ENCODE peak calls at places on chromosomes 7 and 10, in nine cellular contexts. One of them, this sample, is unnamed.

GRCh38 chr7:139875821-139876241 is 46.8 kb downstream of the TBXAS1 start:
- DNase-seq in A549: peak; percentile 14
- DNase-seq in HCT116: no peak
- DNase-seq in IMR-90: no peak
- DNase-seq in heart left ventricle: no peak
- DNase-seq in ovary: no peak
- DNase-seq in GM12878: peak; percentile 15
- DNase-seq in stomach: no peak
- DNase-seq in endothelial cell of umbilical vein: peak; percentile 18
- DNase-seq in this sample: no peak

GRCh38 chr7:117012284-117013174 is 59.2 kb downstream of the ST7 start:
- DNase-seq in stomach: no peak
- DNase-seq in HCT116: peak; percentile 16
- DNase-seq in heart left ventricle: no peak
- DNase-seq in GM12878: peak; percentile 46
- DNase-seq in IMR-90: peak; percentile 66
- DNase-seq in A549: peak; percentile 57
- DNase-seq in endothelial cell of umbilical vein: peak; percentile 54
- DNase-seq in ovary: no peak
- DNase-seq in this sample: no peak

GRCh38 chr10:25105262-25105661 is 69.5 kb upstream of the GPR158 start:
- DNase-seq in A549: no peak
- DNase-seq in stomach: no peak
- DNase-seq in heart left ventricle: no peak
- DNase-seq in IMR-90: no peak
- DNase-seq in endothelial cell of umbilical vein: no peak
- DNase-seq in GM12878: no peak
- DNase-seq in ovary: no peak
- DNase-seq in HCT116: no peak
- DNase-seq in this sample: no peak

GRCh38 chr7:75989084-75989725 is 5.2 kb downstream of the TMEM120A start:
- DNase-seq in ovary: no peak
- DNase-seq in endothelial cell of umbilical vein: peak; percentile 14
- DNase-seq in IMR-90: no peak
- DNase-seq in heart left ventricle: peak; percentile 93
- DNase-seq in stomach: no peak
- DNase-seq in A549: no peak
- DNase-seq in HCT116: no peak
- DNase-seq in GM12878: no peak
- DNase-seq in this sample: no peak

GRCh38 chr10:42975558-42976352 is 101.1 kb upstream of the RET start:
- DNase-seq in IMR-90: no peak
- DNase-seq in A549: peak; percentile 18
- DNase-seq in heart left ventricle: peak; percentile 16
- DNase-seq in stomach: peak; percentile 11
- DNase-seq in ovary: peak; percentile 3
- DNase-seq in endothelial cell of umbilical vein: no peak
- DNase-seq in HCT116: peak; percentile 15
- DNase-seq in GM12878: no peak
- DNase-seq in this sample: no peak

GRCh38 chr7:101315336-101315735 is 6.3 kb downstream of the IFT22 start:
- DNase-seq in heart left ventricle: no peak
- DNase-seq in endothelial cell of umbilical vein: peak; percentile 37
- DNase-seq in IMR-90: peak; percentile 49
- DNase-seq in GM12878: no peak
- DNase-seq in HCT116: peak; percentile 38
- DNase-seq in ovary: no peak
- DNase-seq in stomach: peak; percentile 33
- DNase-seq in A549: peak; percentile 78
- DNase-seq in this sample: no peak

GRCh38 chr7:119472398-119473038 is 800.5 kb upstream of the KCND2 start:
- DNase-seq in ovary: no peak
- DNase-seq in A549: no peak
- DNase-seq in endothelial cell of umbilical vein: no peak
- DNase-seq in heart left ventricle: no peak
- DNase-seq in IMR-90: no peak
- DNase-seq in GM12878: no peak
- DNase-seq in stomach: peak; percentile 66
- DNase-seq in HCT116: no peak
- DNase-seq in this sample: no peak

GRCh38 chr7:158728911-158729645 is 24.5 kb upstream of the NCAPG2 start:
- DNase-seq in heart left ventricle: no peak
- DNase-seq in GM12878: no peak
- DNase-seq in HCT116: no peak
- DNase-seq in endothelial cell of umbilical vein: no peak
- DNase-seq in IMR-90: no peak
- DNase-seq in ovary: no peak
- DNase-seq in stomach: no peak
- DNase-seq in A549: no peak
- DNase-seq in this sample: no peak

GRCh38 chr10:130227883-130228282 is 91.7 kb downstream of the GLRX3 start:
- DNase-seq in A549: no peak
- DNase-seq in HCT116: no peak
- DNase-seq in stomach: peak; percentile 2
- DNase-seq in ovary: no peak
- DNase-seq in endothelial cell of umbilical vein: no peak
- DNase-seq in GM12878: no peak
- DNase-seq in heart left ventricle: no peak
- DNase-seq in IMR-90: no peak
- DNase-seq in this sample: no peak

GRCh38 chr7:122550545-122550944 is 148.4 kb downstream of the RNF133 start:
- DNase-seq in endothelial cell of umbilical vein: peak; percentile 63
- DNase-seq in GM12878: no peak
- DNase-seq in A549: no peak
- DNase-seq in stomach: no peak
- DNase-seq in IMR-90: no peak
- DNase-seq in ovary: no peak
- DNase-seq in heart left ventricle: no peak
- DNase-seq in HCT116: no peak
- DNase-seq in this sample: no peak

GRCh38 chr7:95335093-95335492 is 10.8 kb upstream of the PON1 start:
- DNase-seq in heart left ventricle: no peak
- DNase-seq in A549: no peak
- DNase-seq in HCT116: no peak
- DNase-seq in endothelial cell of umbilical vein: no peak
- DNase-seq in IMR-90: peak; percentile 22
- DNase-seq in GM12878: no peak
- DNase-seq in stomach: no peak
- DNase-seq in ovary: no peak
- DNase-seq in this sample: peak; percentile 9

GRCh38 chr10:71705582-71705981 is 14.0 kb downstream of the C10orf105 start:
- DNase-seq in HCT116: no peak
- DNase-seq in GM12878: no peak
- DNase-seq in endothelial cell of umbilical vein: no peak
- DNase-seq in stomach: no peak
- DNase-seq in IMR-90: no peak
- DNase-seq in ovary: no peak
- DNase-seq in A549: no peak
- DNase-seq in heart left ventricle: peak; percentile 18
- DNase-seq in this sample: no peak

GRCh38 chr10:117454502-117454901 is 79.3 kb upstream of the PDZD8 start:
- DNase-seq in A549: no peak
- DNase-seq in stomach: no peak
- DNase-seq in HCT116: no peak
- DNase-seq in ovary: no peak
- DNase-seq in heart left ventricle: no peak
- DNase-seq in endothelial cell of umbilical vein: peak; percentile 32
- DNase-seq in IMR-90: no peak
- DNase-seq in GM12878: no peak
- DNase-seq in this sample: no peak

GRCh38 chr10:79981673-79982485 is 33.0 kb upstream of the SFTPD start:
- DNase-seq in heart left ventricle: peak; percentile 62
- DNase-seq in HCT116: peak; percentile 23
- DNase-seq in A549: peak; percentile 69
- DNase-seq in ovary: no peak
- DNase-seq in endothelial cell of umbilical vein: peak; percentile 37
- DNase-seq in GM12878: no peak
- DNase-seq in stomach: peak; percentile 72
- DNase-seq in IMR-90: peak; percentile 2
- DNase-seq in this sample: peak; percentile 84

GRCh38 chr10:125710267-125710563 is 9.3 kb upstream of the EDRF1 start:
- DNase-seq in IMR-90: no peak
- DNase-seq in heart left ventricle: no peak
- DNase-seq in stomach: no peak
- DNase-seq in endothelial cell of umbilical vein: no peak
- DNase-seq in ovary: peak; percentile 14
- DNase-seq in GM12878: no peak
- DNase-seq in HCT116: no peak
- DNase-seq in A549: no peak
- DNase-seq in this sample: no peak

GRCh38 chr10:113534428-113534827 is 18.4 kb upstream of the HABP2 start:
- DNase-seq in stomach: no peak
- DNase-seq in IMR-90: no peak
- DNase-seq in HCT116: no peak
- DNase-seq in ovary: no peak
- DNase-seq in GM12878: no peak
- DNase-seq in endothelial cell of umbilical vein: no peak
- DNase-seq in A549: no peak
- DNase-seq in heart left ventricle: no peak
- DNase-seq in this sample: no peak

DNA sequence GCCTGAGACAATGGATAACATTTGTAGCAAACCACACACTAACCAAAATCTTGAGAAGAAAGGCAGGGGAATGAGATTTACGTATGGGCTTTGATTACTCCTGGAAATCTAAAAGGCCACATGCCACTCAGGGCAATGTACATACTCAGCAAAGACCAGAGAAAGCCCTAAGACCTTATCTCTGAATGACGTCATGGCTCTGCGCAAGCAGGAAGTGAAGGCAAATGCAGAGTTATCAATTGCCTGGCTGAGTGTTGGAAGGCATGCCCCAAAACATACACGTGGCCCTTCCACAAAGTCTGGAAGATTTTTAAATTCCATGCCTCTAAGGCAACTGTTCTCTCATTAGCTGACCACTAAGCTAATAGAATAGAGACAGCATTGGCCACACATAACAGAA is 90.9 kb upstream of the NRBF2 start:
- DNase-seq in GM12878: no peak
- DNase-seq in A549: no peak
- DNase-seq in ovary: no peak
- DNase-seq in endothelial cell of umbilical vein: peak; percentile 10
- DNase-seq in stomach: no peak
- DNase-seq in HCT116: no peak
- DNase-seq in IMR-90: no peak
- DNase-seq in heart left ventricle: no peak
- DNase-seq in this sample: no peak
- TF ChIP-seq POLR2A in GM12878: no peak
- TF ChIP-seq POLR2A in A549: no peak
- TF ChIP-seq POLR2A in ovary: no peak
- TF ChIP-seq POLR2A in endothelial cell of umbilical vein: no peak
- TF ChIP-seq POLR2A in stomach: no peak
- TF ChIP-seq POLR2A in HCT116: no peak
- TF ChIP-seq POLR2A in IMR-90: no peak
- TF ChIP-seq POLR2A in heart left ventricle: no peak
- TF ChIP-seq POLR2A in this sample: no peak

GRCh38 chr10:16798571-16798970 is 18.7 kb downstream of the RSU1 start:
- DNase-seq in heart left ventricle: no peak
- DNase-seq in endothelial cell of umbilical vein: no peak
- DNase-seq in stomach: no peak
- DNase-seq in GM12878: no peak
- DNase-seq in HCT116: no peak
- DNase-seq in A549: no peak
- DNase-seq in IMR-90: no peak
- DNase-seq in ovary: no peak
- DNase-seq in this sample: no peak

GRCh38 chr10:16804123-16804522 is 13.1 kb downstream of the RSU1 start:
- DNase-seq in endothelial cell of umbilical vein: no peak
- DNase-seq in HCT116: no peak
- DNase-seq in heart left ventricle: no peak
- DNase-seq in A549: no peak
- DNase-seq in ovary: no peak
- DNase-seq in GM12878: no peak
- DNase-seq in stomach: no peak
- DNase-seq in IMR-90: no peak
- DNase-seq in this sample: no peak

GRCh38 chr10:16803464-16803863 is 13.8 kb downstream of the RSU1 start:
- DNase-seq in endothelial cell of umbilical vein: no peak
- DNase-seq in ovary: no peak
- DNase-seq in A549: no peak
- DNase-seq in stomach: no peak
- DNase-seq in GM12878: no peak
- DNase-seq in HCT116: no peak
- DNase-seq in heart left ventricle: no peak
- DNase-seq in IMR-90: no peak
- DNase-seq in this sample: no peak

GRCh38 chr10:16795410-16796073 is 21.7 kb downstream of the RSU1 start:
- DNase-seq in endothelial cell of umbilical vein: no peak
- DNase-seq in IMR-90: no peak
- DNase-seq in stomach: no peak
- DNase-seq in A549: no peak
- DNase-seq in HCT116: no peak
- DNase-seq in GM12878: no peak
- DNase-seq in ovary: no peak
- DNase-seq in heart left ventricle: no peak
- DNase-seq in this sample: no peak

DNA sequence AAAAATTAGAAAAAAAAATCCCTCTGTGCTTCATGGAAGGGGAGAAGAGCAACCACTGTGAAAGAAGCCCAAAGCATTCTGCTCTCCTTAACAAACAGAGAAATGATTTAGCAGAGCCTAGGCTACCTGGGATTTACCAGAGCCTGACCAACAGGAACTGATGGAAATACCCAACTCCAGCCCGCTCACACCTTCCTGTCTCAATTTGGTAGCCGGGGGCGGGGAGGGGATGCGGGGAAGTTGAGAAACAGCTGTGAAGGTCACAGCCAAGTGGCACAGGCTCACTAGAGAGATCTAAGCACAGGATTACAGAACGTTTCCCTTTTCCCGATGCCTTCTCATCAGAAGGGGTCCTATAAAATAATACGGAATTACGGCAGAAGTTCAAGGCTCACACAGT is 17.6 kb downstream of the RSU1 start:
- DNase-seq in HCT116: no peak
- DNase-seq in endothelial cell of umbilical vein: no peak
- DNase-seq in IMR-90: no peak
- DNase-seq in heart left ventricle: no peak
- DNase-seq in A549: no peak
- DNase-seq in stomach: no peak
- DNase-seq in ovary: no peak
- DNase-seq in GM12878: peak; percentile 45
- DNase-seq in this sample: no peak
- TF ChIP-seq POLR2A in HCT116: no peak
- TF ChIP-seq POLR2A in endothelial cell of umbilical vein: no peak
- TF ChIP-seq POLR2A in IMR-90: no peak
- TF ChIP-seq POLR2A in heart left ventricle: no peak
- TF ChIP-seq POLR2A in A549: no peak
- TF ChIP-seq POLR2A in stomach: no peak
- TF ChIP-seq POLR2A in ovary: no peak
- TF ChIP-seq POLR2A in GM12878: no peak
- TF ChIP-seq POLR2A in this sample: no peak

GRCh38 chr7:31017748-31018120 is 34.4 kb upstream of the ADCYAP1R1 start:
- DNase-seq in endothelial cell of umbilical vein: no peak
- DNase-seq in ovary: no peak
- DNase-seq in A549: no peak
- DNase-seq in HCT116: no peak
- DNase-seq in stomach: no peak
- DNase-seq in GM12878: no peak
- DNase-seq in IMR-90: no peak
- DNase-seq in heart left ventricle: no peak
- DNase-seq in this sample: no peak
- TF ChIP-seq POLR2A in endothelial cell of umbilical vein: no peak
- TF ChIP-seq POLR2A in ovary: no peak
- TF ChIP-seq POLR2A in A549: no peak
- TF ChIP-seq POLR2A in HCT116: no peak
- TF ChIP-seq POLR2A in stomach: no peak
- TF ChIP-seq POLR2A in GM12878: no peak
- TF ChIP-seq POLR2A in IMR-90: no peak
- TF ChIP-seq POLR2A in heart left ventricle: no peak
- TF ChIP-seq POLR2A in this sample: no peak

GRCh38 chr7:41705109-41705871 is 2.4 kb upstream of the INHBA start:
- DNase-seq in heart left ventricle: peak; percentile 88
- DNase-seq in endothelial cell of umbilical vein: peak; percentile 94
- DNase-seq in ovary: peak; percentile 86
- DNase-seq in GM12878: peak; percentile 50
- DNase-seq in HCT116: no peak
- DNase-seq in IMR-90: peak; percentile 93
- DNase-seq in stomach: peak; percentile 90
- DNase-seq in A549: peak; percentile 73
- DNase-seq in this sample: peak; percentile 97
- TF ChIP-seq POLR2A in heart left ventricle: no peak
- TF ChIP-seq POLR2A in endothelial cell of umbilical vein: no peak
- TF ChIP-seq POLR2A in ovary: no peak
- TF ChIP-seq POLR2A in GM12878: no peak
- TF ChIP-seq POLR2A in HCT116: no peak
- TF ChIP-seq POLR2A in IMR-90: peak; percentile 54
- TF ChIP-seq POLR2A in stomach: no peak
- TF ChIP-seq POLR2A in A549: no peak
- TF ChIP-seq POLR2A in this sample: no peak